ENCODE peak calls at places on chromosomes 1 and 21, in four cellular contexts. U is HepG2, M is K562, Z is GM12878. T is an unnamed sample.

GRCh38 chr1:119766374-119766794 is 2.3 kb downstream of the HMGCS2 start:
- DNase-seq in U (peak), Z (no peak), M (no peak), T (no peak)

GRCh38 chr1:21647431-21648373 is 21.5 kb downstream of the RAP1GAP start:
- DNase-seq in Z (no peak), M (peak), U (no peak), T (peak)

GRCh38 chr1:203196371-203196770 is 9.9 kb upstream of the CHI3L1 start:
- DNase-seq in U (no peak), Z (no peak), M (peak), T (no peak)

GRCh38 chr1:231750296-231750695 is 123.7 kb downstream of the DISC1 start:
- DNase-seq in U (no peak), M (no peak), Z (no peak), T (no peak)

GRCh38 chr1:194538453-194538852 is 1352.0 kb upstream of the B3GALT2 start:
- DNase-seq in U (no peak), M (no peak), Z (no peak), T (no peak)

GRCh38 chr1:29415156-29415830 is 179.0 kb downstream of the PTPRU start:
- DNase-seq in Z (no peak), U (peak), M (peak), T (peak)

GRCh38 chr1:12541274-12542137 is 76.5 kb downstream of the DHRS3 start:
- DNase-seq in U (no peak), Z (no peak), M (peak), T (no peak)

GRCh38 chr1:23367791-23368561 is 1.7 kb downstream of the ZNF436 start:
- DNase-seq in Z (peak), M (peak), U (peak), T (peak)

GRCh38 chr1:94617139-94617805 is 75.7 kb upstream of the F3 start:
- DNase-seq in U (no peak), M (no peak), Z (no peak), T (no peak)

GRCh38 chr21:37821791-37822450 is 94.3 kb downstream of the KCNJ6 start:
- DNase-seq in Z (no peak), U (no peak), M (no peak), T (no peak)

GRCh38 chr1:187516874-187517273 is 688.1 kb downstream of the PLA2G4A start:
- DNase-seq in Z (no peak), U (no peak), M (no peak), T (no peak)

GRCh38 chr1:52142220-52143153 is 598 bp downstream of the ZFYVE9 start:
- DNase-seq in U (peak), Z (no peak), M (peak), T (peak)

GRCh38 chr1:22404486-22404885 is 47.2 kb upstream of the ZBTB40 start:
- DNase-seq in U (no peak), M (no peak), Z (no peak), T (no peak)

GRCh38 chr1:156045070-156045469 is 8.5 kb downstream of the UBQLN4 start:
- DNase-seq in Z (no peak), U (no peak), M (no peak), T (no peak)

GRCh38 chr1:100869996-100870395 is 24.6 kb downstream of the EXTL2 start:
- DNase-seq in Z (no peak), M (no peak), U (no peak), T (no peak)

GRCh38 chr1:100868364-100868995 is 26.2 kb downstream of the EXTL2 start:
- DNase-seq in U (peak), M (peak), Z (no peak), T (no peak)

GRCh38 chr1:100862591-100862990 is 32.1 kb downstream of the EXTL2 start:
- DNase-seq in M (no peak), Z (no peak), U (no peak), T (no peak)

GRCh38 chr1:100866901-100867206 is 27.8 kb downstream of the EXTL2 start:
- DNase-seq in U (no peak), M (no peak), Z (no peak), T (no peak)

GRCh38 chr1:100866041-100866900 is 28.4 kb downstream of the EXTL2 start:
- DNase-seq in Z (no peak), U (peak), M (peak), T (no peak)
- TF ChIP-seq NR2C2 in Z (no peak), U (no peak), M (no peak), T (no peak)

GRCh38 chr21:45972716-45973474 is 8.7 kb upstream of the COL6A1 start:
- DNase-seq in M (no peak), U (no peak), Z (no peak), T (no peak)
- TF ChIP-seq USF2 in M (no peak), U (no peak), Z (no peak), T (no peak)

GRCh38 chr1:32753532-32754281 is 51.1 kb upstream of the SYNC start:
- DNase-seq in Z (no peak), M (peak), U (no peak), T (peak)
- TF ChIP-seq NR2C2 in Z (no peak), M (no peak), U (no peak), T (no peak)

GRCh38 chr1:17819129-17819802 is 64.1 kb downstream of the ACTL8 start:
- DNase-seq in Z (no peak), U (no peak), M (no peak), T (no peak)
- TF ChIP-seq USF2 in Z (no peak), U (no peak), M (no peak), T (no peak)

GRCh38 chr1:44316231-44316759 is 38.8 kb downstream of the ERI3 start:
- DNase-seq in U (no peak), M (peak), Z (peak), T (no peak)
- TF ChIP-seq NR2C2 in U (no peak), M (no peak), Z (no peak), T (no peak)